ENCODE peak calls at places on chromosomes 12 and 14, in nine cellular contexts. D is epithelial cell of esophagus, U is osteocyte, A is AG09319, W is suprapubic skin, H is HCT116, X is GM13977, I is tibial artery, B is dorsolateral prefrontal cortex. Z is an unnamed sample.
A peak's percentile ranks its signal among the peaks of the same experiment; 100 is the strongest.

GRCh38 chr14:59688224-59689170 is 111.9 kb upstream of the CCDC175 start:
- DNase-seq in U (no peak), H (peak; percentile 24), X (peak; percentile 41), D (peak; percentile 73), A (no peak), W (no peak), I (peak; percentile 77), B (no peak), Z (no peak)

GRCh38 chr14:70358631-70359030 is 852 bp downstream of the COX16 start:
- DNase-seq in B (no peak), A (no peak), H (no peak), W (no peak), D (peak; percentile 29), U (no peak), I (no peak), X (no peak), Z (no peak)

GRCh38 chr14:37142835-37143499 is 29.4 kb downstream of the SLC25A21 start:
- DNase-seq in W (no peak), B (no peak), A (peak; percentile 15), I (no peak), X (no peak), H (no peak), D (peak; percentile 63), U (no peak), Z (no peak)

GRCh38 chr12:13205809-13206559 is 9.5 kb downstream of the EMP1 start:
- DNase-seq in H (peak; percentile 83), U (no peak), X (no peak), D (peak; percentile 93), A (peak; percentile 90), W (no peak), I (no peak), B (no peak), Z (no peak)

GRCh38 chr14:69877492-69877891 is 1.7 kb upstream of the SMOC1 start:
- DNase-seq in D (peak; percentile 60), B (no peak), X (peak; percentile 65), W (no peak), A (no peak), H (peak; percentile 29), I (no peak), U (no peak), Z (no peak)

GRCh38 chr12:19894049-19894448 is 454.8 kb downstream of the AEBP2 start:
- DNase-seq in X (peak; percentile 24), W (no peak), A (no peak), D (peak; percentile 0), B (no peak), H (no peak), U (no peak), I (no peak), Z (no peak)

GRCh38 chr12:26195250-26195640 is at the start of gene SSPN:
- DNase-seq in D (peak; percentile 42), H (no peak), U (peak; percentile 88), A (no peak), I (peak; percentile 90), B (peak; percentile 71), W (peak; percentile 80), X (no peak), Z (no peak)

GRCh38 chr12:51662728-51663154 is 71.7 kb downstream of the SCN8A start:
- DNase-seq in A (no peak), W (no peak), U (no peak), B (no peak), H (no peak), X (no peak), D (no peak), I (no peak), Z (no peak)

GRCh38 chr12:52434096-52434733 is at the start of gene KRT75:
- DNase-seq in I (no peak), D (peak; percentile 94), U (no peak), X (no peak), A (no peak), W (no peak), B (no peak), H (no peak), Z (no peak)

GRCh38 chr14:77599894-77600293 is 16.5 kb downstream of the SPTLC2 start:
- DNase-seq in I (no peak), H (no peak), X (no peak), A (no peak), B (no peak), D (peak; percentile 29), W (no peak), U (no peak), Z (no peak)

GRCh38 chr14:99945732-99946651 is 119.2 kb upstream of the EVL start:
- DNase-seq in H (no peak), W (no peak), B (peak; percentile 43), A (no peak), U (no peak), D (peak; percentile 13), X (peak; percentile 83), I (no peak), Z (no peak)

GRCh38 chr14:104460920-104461651 is 118.5 kb upstream of the C14orf180 start:
- DNase-seq in W (peak; percentile 60), A (no peak), I (peak; percentile 56), H (no peak), B (no peak), X (no peak), D (no peak), U (peak; percentile 83), Z (no peak)

GRCh38 chr14:57346741-57347140 is 43.6 kb upstream of the NAA30 start:
- DNase-seq in W (no peak), D (no peak), U (no peak), B (no peak), I (no peak), H (no peak), A (no peak), X (no peak), Z (no peak)

GRCh38 chr12:1595026-1595561 is 713 bp upstream of the FBXL14 start:
- DNase-seq in B (peak; percentile 38), D (no peak), H (no peak), X (no peak), A (no peak), W (no peak), I (no peak), U (no peak), Z (no peak)

GRCh38 chr14:77375164-77375950 is 1.5 kb downstream of the TMED8 start:
- DNase-seq in B (no peak), W (no peak), X (peak; percentile 35), D (no peak), H (no peak), I (no peak), U (no peak), A (no peak), Z (no peak)

GRCh38 chr14:61749264-61749663 is 13.0 kb upstream of the SNAPC1 start:
- DNase-seq in A (no peak), D (peak; percentile 37), I (no peak), X (no peak), B (no peak), U (no peak), W (no peak), H (no peak), Z (no peak)

GRCh38 chr12:104809251-104809650 is 148.8 kb downstream of the SLC41A2 start:
- DNase-seq in D (peak; percentile 45), A (no peak), W (no peak), H (no peak), X (no peak), I (no peak), U (no peak), B (no peak), Z (no peak)

GRCh38 chr12:9049520-9050133 is 60.3 kb downstream of the KLRG1 start:
- DNase-seq in I (no peak), X (peak; percentile 39), B (no peak), A (no peak), H (peak; percentile 48), D (peak; percentile 58), U (no peak), W (no peak), Z (no peak)

DNA sequence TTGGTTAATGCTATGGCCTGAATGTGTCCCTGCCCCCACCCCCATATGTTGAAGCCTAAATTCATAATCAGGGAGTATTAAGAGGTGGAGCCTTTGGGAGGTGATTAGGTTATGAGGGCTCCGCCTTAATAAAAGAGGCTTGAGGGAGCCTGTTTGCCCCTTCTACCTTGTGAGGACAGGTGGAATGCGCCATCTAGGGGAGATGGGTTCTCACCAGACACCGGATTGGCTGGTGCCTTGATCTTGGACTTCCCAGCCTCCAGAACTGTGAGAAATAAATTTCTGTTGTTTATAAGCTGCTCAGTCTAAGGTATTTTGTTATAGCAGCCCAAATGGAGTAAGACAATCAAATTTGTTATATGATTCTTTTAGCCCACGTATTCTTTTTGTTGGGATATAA is 148.3 kb downstream of the PTCSC3 start:
- DNase-seq in H (no peak), X (no peak), I (no peak), U (no peak), W (no peak), B (no peak), D (no peak), A (no peak), Z (no peak)
- TF ChIP-seq CTCF in H (no peak), X (peak; percentile 48), I (no peak), U (peak; percentile 10), W (no peak), B (no peak), D (no peak), A (no peak), Z (no peak)

GRCh38 chr12:85920324-85920947 is 46.3 kb downstream of the NTS start:
- DNase-seq in A (no peak), D (peak; percentile 37), I (no peak), X (peak; percentile 20), W (no peak), B (no peak), H (peak; percentile 26), U (no peak), Z (no peak)

DNA sequence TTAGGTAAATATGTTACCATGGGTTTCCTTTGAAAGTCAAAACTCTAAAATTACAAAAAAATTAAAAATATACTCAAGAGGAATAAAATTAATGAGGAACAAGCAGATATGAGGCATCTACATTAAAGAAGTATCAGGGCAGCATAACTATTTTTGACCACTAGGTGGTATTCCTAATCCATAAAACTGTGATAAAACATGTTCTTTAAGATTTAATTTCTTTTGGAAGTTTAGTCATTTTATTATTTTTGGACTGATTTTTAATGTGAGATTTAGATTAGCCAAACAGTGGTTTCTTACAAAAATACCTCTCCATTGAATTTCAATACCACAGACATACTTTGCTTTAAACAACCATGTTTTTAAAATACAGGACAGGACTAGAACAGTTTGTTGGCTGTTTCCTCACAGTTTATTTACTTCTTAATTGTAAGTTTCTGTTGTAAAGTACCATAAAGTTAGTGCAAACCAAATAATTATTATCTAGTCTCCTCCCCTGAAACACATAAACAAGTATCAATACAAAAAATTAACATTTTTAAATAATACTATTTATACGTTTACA is 49.8 kb downstream of the NTS start:
- DNase-seq in W (no peak), I (no peak), H (peak; percentile 21), U (no peak), D (peak; percentile 40), X (peak; percentile 6), A (no peak), B (no peak), Z (no peak)
- TF ChIP-seq CTCF in W (peak; percentile 9), I (peak; percentile 63), H (peak; percentile 41), U (peak; percentile 73), D (peak; percentile 55), X (peak; percentile 40), A (peak; percentile 57), B (peak; percentile 67), Z (no peak)

GRCh38 chr14:32436993-32437392 is 107.9 kb downstream of the AKAP6 start:
- DNase-seq in W (no peak), U (no peak), X (no peak), D (no peak), A (no peak), H (no peak), B (no peak), I (no peak), Z (no peak)
- TF ChIP-seq CTCF in W (no peak), U (no peak), X (no peak), D (no peak), A (no peak), H (no peak), B (no peak), I (no peak), Z (no peak)

GRCh38 chr12:17322090-17322489 is 716.1 kb upstream of the LMO3 start:
- DNase-seq in X (no peak), A (no peak), D (no peak), H (no peak), U (no peak), W (no peak), I (no peak), B (no peak), Z (no peak)
- TF ChIP-seq CTCF in X (no peak), A (no peak), D (no peak), H (no peak), U (no peak), W (no peak), I (no peak), B (no peak), Z (no peak)

Z was measured in omental fat pad.